ENCODE peak calls at places on chromosomes 3 and 15, in eight cellular contexts. J is sigmoid colon, F is cardiac fibroblast, L is lower lobe of right lung, M is endothelial cell, K is AG09309, T is mammary epithelial cell, D is HFFc6. I is an unnamed sample.

GRCh38 chr3:196694202-196694638 is 17.8 kb downstream of the CEP19 start:
- DNase-seq in L (no peak), M (no peak), J (no peak), K (no peak), D (peak; percentile 20), T (no peak), F (peak; percentile 24), I (peak; percentile 21)

GRCh38 chr3:48899298-48899697 is 616 bp upstream of the SLC25A20 start:
- DNase-seq in J (no peak), F (no peak), D (no peak), L (no peak), M (no peak), K (no peak), T (no peak), I (peak; percentile 35)

GRCh38 chr15:72369964-72370363 is 5.8 kb downstream of the HEXA start:
- DNase-seq in K (no peak), T (peak; percentile 32), M (no peak), J (no peak), F (peak; percentile 14), D (no peak), L (no peak), I (no peak)

GRCh38 chr3:196966526-196967401 is 1.9 kb downstream of the PIGZ start:
- DNase-seq in J (no peak), D (no peak), F (no peak), L (no peak), K (no peak), T (no peak), M (no peak), I (peak; percentile 9)

GRCh38 chr15:28935316-28935715 is 49.5 kb downstream of the APBA2 start:
- DNase-seq in M (peak; percentile 37), D (no peak), K (no peak), T (no peak), L (no peak), J (peak; percentile 42), F (no peak), I (peak; percentile 53)

GRCh38 chr15:28127036-28127435 is 27.9 kb upstream of the OCA2 start:
- DNase-seq in D (no peak), J (no peak), K (no peak), F (no peak), T (no peak), M (no peak), L (no peak), I (no peak)

GRCh38 chr15:86062646-86063193 is 17.0 kb upstream of the AGBL1 start:
- DNase-seq in J (no peak), L (no peak), F (no peak), M (no peak), D (no peak), T (no peak), K (no peak), I (no peak)

GRCh38 chr3:54970895-54971294 is 43.0 kb upstream of the LRTM1 start:
- DNase-seq in T (no peak), D (no peak), J (no peak), K (no peak), M (no peak), L (no peak), F (peak; percentile 55), I (no peak)

GRCh38 chr3:177300039-177300833 is 103.0 kb upstream of the TBL1XR1 start:
- DNase-seq in K (no peak), M (no peak), F (peak; percentile 41), J (no peak), L (no peak), D (peak; percentile 9), T (no peak), I (no peak)

GRCh38 chr15:55638764-55639163 is 50.6 kb upstream of the PYGO1 start:
- DNase-seq in T (no peak), K (no peak), L (no peak), D (no peak), J (no peak), F (no peak), M (no peak), I (no peak)

GRCh38 chr3:37229740-37230139 is 55.4 kb upstream of the LRRFIP2 start:
- DNase-seq in L (no peak), M (no peak), D (no peak), T (no peak), J (no peak), K (no peak), F (no peak), I (no peak)

GRCh38 chr15:85171736-85172135 is 190.1 kb downstream of the PDE8A start:
- DNase-seq in T (no peak), D (no peak), K (no peak), J (no peak), L (no peak), F (peak; percentile 17), M (no peak), I (no peak)

GRCh38 chr15:83358972-83359564 is 74.6 kb upstream of the BNC1 start:
- DNase-seq in F (no peak), K (no peak), D (no peak), J (no peak), M (no peak), T (peak; percentile 58), L (no peak), I (no peak)

GRCh38 chr15:26771917-26772587 is 814 bp downstream of the GABRB3 start:
- DNase-seq in F (peak; percentile 1), J (no peak), D (no peak), K (no peak), L (no peak), M (peak; percentile 29), T (no peak), I (no peak)

GRCh38 chr3:126521122-126521891 is 2.6 kb upstream of the CHST13 start:
- DNase-seq in J (peak; percentile 60), L (peak; percentile 41), D (no peak), M (no peak), F (no peak), T (no peak), K (no peak), I (no peak)

GRCh38 chr3:164879201-164879600 is 199.1 kb downstream of the SI start:
- DNase-seq in M (no peak), D (no peak), F (no peak), T (no peak), J (no peak), K (no peak), L (no peak), I (no peak)

GRCh38 chr3:45969953-45970352 is 25.7 kb downstream of the FYCO1 start:
- DNase-seq in D (no peak), J (no peak), T (no peak), K (no peak), F (no peak), M (no peak), L (no peak), I (no peak)

GRCh38 chr3:157204431-157204830 is 44.5 kb upstream of the CCNL1 start:
- DNase-seq in L (no peak), M (no peak), J (no peak), K (peak; percentile 29), F (peak; percentile 86), T (peak; percentile 5), D (peak; percentile 65), I (no peak)

GRCh38 chr15:91067026-91067425 is 33.0 kb upstream of the SV2B start:
- DNase-seq in J (no peak), F (peak; percentile 84), T (peak; percentile 93), L (no peak), D (peak; percentile 14), K (no peak), M (no peak), I (no peak)

GRCh38 chr15:68982002-68982401 is 32.5 kb upstream of the NOX5 start:
- DNase-seq in K (no peak), J (no peak), M (no peak), F (no peak), D (no peak), T (no peak), L (no peak), I (no peak)

GRCh38 chr15:68983821-68984517 is 30.5 kb upstream of the NOX5 start:
- DNase-seq in T (no peak), K (no peak), M (no peak), F (no peak), J (no peak), D (no peak), L (no peak), I (no peak)

GRCh38 chr15:68982976-68983550 is 31.4 kb upstream of the NOX5 start:
- DNase-seq in F (no peak), J (no peak), M (no peak), L (no peak), D (no peak), T (no peak), K (no peak), I (no peak)

GRCh38 chr15:68980786-68981185 is 33.7 kb upstream of the NOX5 start:
- DNase-seq in F (no peak), D (no peak), M (no peak), T (no peak), K (no peak), J (no peak), L (no peak), I (no peak)

DNA sequence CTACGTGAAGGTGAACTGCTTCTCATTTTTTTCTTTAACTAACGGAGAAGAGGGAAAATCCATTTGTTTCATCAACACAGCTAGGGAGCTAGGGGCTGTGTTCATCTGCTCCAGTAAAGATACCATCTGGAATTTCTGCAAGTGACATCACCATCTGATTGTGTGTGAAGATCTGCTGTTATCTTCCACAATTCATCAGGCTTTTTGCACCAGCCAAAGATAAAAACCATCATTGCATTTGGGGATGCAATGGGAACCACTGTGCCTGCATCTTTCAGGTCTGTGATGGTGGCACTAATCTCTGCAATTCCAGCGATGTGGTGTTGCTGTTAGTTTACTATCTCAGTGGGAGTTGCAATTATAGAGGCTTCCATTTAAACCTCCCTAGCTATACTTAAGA is 35.5 kb upstream of the NOX5 start:
- DNase-seq in D (no peak), F (no peak), T (no peak), L (no peak), K (no peak), M (no peak), J (no peak), I (no peak)
- TF ChIP-seq CTCF in D (no peak), F (no peak), T (no peak), L (no peak), K (no peak), M (no peak), J (no peak), I (no peak)

GRCh38 chr15:41571948-41572347 is 12.9 kb downstream of the TYRO3 start:
- DNase-seq in M (no peak), J (no peak), F (no peak), L (no peak), K (no peak), D (no peak), T (no peak), I (no peak)
- TF ChIP-seq CTCF in M (no peak), J (no peak), F (no peak), L (no peak), K (no peak), D (no peak), T (no peak), I (no peak)

GRCh38 chr15:58308742-58309355 is 122.9 kb upstream of the LIPC start:
- DNase-seq in L (no peak), F (no peak), D (no peak), M (no peak), T (no peak), K (no peak), J (no peak), I (no peak)
- TF ChIP-seq CTCF in L (no peak), F (no peak), D (peak; percentile 35), M (peak; percentile 19), T (no peak), K (peak; percentile 3), J (no peak), I (no peak)

DNA sequence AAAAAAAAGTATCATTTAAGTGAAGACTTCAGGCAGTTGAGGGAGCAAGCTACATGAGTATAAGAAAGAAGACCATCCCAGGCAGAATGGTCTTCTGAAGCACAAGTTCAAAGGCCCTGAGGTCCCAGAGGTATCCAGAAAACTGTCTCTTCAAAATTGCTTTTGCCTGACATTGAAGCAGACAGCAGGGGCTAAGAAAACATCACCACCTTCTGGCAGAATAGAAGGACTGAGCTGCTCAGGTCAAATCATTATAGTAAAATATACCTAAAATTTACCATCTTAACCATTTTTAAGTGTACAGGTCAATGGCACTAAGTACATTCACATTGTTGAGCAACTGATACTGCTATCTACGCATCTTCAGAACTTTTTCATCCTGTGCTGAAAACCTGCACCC is 16.4 kb downstream of the GPR160 start:
- DNase-seq in L (no peak), M (no peak), D (no peak), J (no peak), T (no peak), K (no peak), F (no peak), I (no peak)
- TF ChIP-seq CTCF in L (peak; percentile 16), M (no peak), D (peak; percentile 63), J (no peak), T (no peak), K (peak; percentile 17), F (peak; percentile 22), I (no peak)

I was measured in natural killer cell.